ENCODE peak calls at places on chromosomes 16 and 17, in ten cellular contexts. One of them, this sample, is unnamed.

GRCh38 chr16:57111420-57111819 is 19.0 kb downstream of the CPNE2 start:
- DNase-seq in astrocyte of the spinal cord: no peak
- DNase-seq in AG09319: no peak
- DNase-seq in testis: no peak
- DNase-seq in fibroblast of pulmonary artery: no peak
- DNase-seq in WTC11: no peak
- DNase-seq in tibial artery: no peak
- DNase-seq in progenitor cell of endocrine pancreas: no peak
- DNase-seq in neural progenitor cell: no peak
- DNase-seq in psoas muscle: no peak
- DNase-seq in this sample: no peak

GRCh38 chr17:13597723-13598347 is 3.9 kb downstream of the HS3ST3A1 start:
- DNase-seq in astrocyte of the spinal cord: peak; percentile 78
- DNase-seq in AG09319: peak; percentile 42
- DNase-seq in testis: peak; percentile 65
- DNase-seq in fibroblast of pulmonary artery: peak; percentile 74
- DNase-seq in WTC11: peak; percentile 19
- DNase-seq in tibial artery: no peak
- DNase-seq in progenitor cell of endocrine pancreas: no peak
- DNase-seq in neural progenitor cell: peak; percentile 65
- DNase-seq in psoas muscle: no peak
- DNase-seq in this sample: peak; percentile 21

GRCh38 chr16:73171901-73172619 is 124.1 kb upstream of the ZFHX3 start:
- DNase-seq in astrocyte of the spinal cord: no peak
- DNase-seq in AG09319: no peak
- DNase-seq in testis: no peak
- DNase-seq in fibroblast of pulmonary artery: no peak
- DNase-seq in WTC11: no peak
- DNase-seq in tibial artery: no peak
- DNase-seq in progenitor cell of endocrine pancreas: no peak
- DNase-seq in neural progenitor cell: no peak
- DNase-seq in psoas muscle: no peak
- DNase-seq in this sample: no peak

GRCh38 chr16:66240088-66240487 is 126.4 kb upstream of the CDH5 start:
- DNase-seq in astrocyte of the spinal cord: no peak
- DNase-seq in AG09319: no peak
- DNase-seq in testis: no peak
- DNase-seq in fibroblast of pulmonary artery: no peak
- DNase-seq in WTC11: no peak
- DNase-seq in tibial artery: no peak
- DNase-seq in progenitor cell of endocrine pancreas: no peak
- DNase-seq in neural progenitor cell: no peak
- DNase-seq in psoas muscle: no peak
- DNase-seq in this sample: no peak

GRCh38 chr16:68739964-68740627 is 3.0 kb downstream of the CDH1 start:
- DNase-seq in astrocyte of the spinal cord: no peak
- DNase-seq in AG09319: no peak
- DNase-seq in testis: no peak
- DNase-seq in fibroblast of pulmonary artery: no peak
- DNase-seq in WTC11: no peak
- DNase-seq in tibial artery: no peak
- DNase-seq in progenitor cell of endocrine pancreas: no peak
- DNase-seq in neural progenitor cell: no peak
- DNase-seq in psoas muscle: no peak
- DNase-seq in this sample: no peak

GRCh38 chr16:55569025-55569424 is 2.5 kb downstream of the CAPNS2 start:
- DNase-seq in astrocyte of the spinal cord: peak; percentile 59
- DNase-seq in AG09319: no peak
- DNase-seq in testis: no peak
- DNase-seq in fibroblast of pulmonary artery: peak; percentile 64
- DNase-seq in WTC11: no peak
- DNase-seq in tibial artery: no peak
- DNase-seq in progenitor cell of endocrine pancreas: no peak
- DNase-seq in neural progenitor cell: no peak
- DNase-seq in psoas muscle: no peak
- DNase-seq in this sample: no peak

GRCh38 chr16:48499822-48500440 is 110.0 kb downstream of the N4BP1 start:
- DNase-seq in astrocyte of the spinal cord: peak; percentile 93
- DNase-seq in AG09319: peak; percentile 75
- DNase-seq in testis: peak; percentile 72
- DNase-seq in fibroblast of pulmonary artery: peak; percentile 97
- DNase-seq in WTC11: no peak
- DNase-seq in tibial artery: peak; percentile 60
- DNase-seq in progenitor cell of endocrine pancreas: no peak
- DNase-seq in neural progenitor cell: no peak
- DNase-seq in psoas muscle: no peak
- DNase-seq in this sample: peak; percentile 33

GRCh38 chr17:15882058-15882720 is 62.7 kb upstream of the ADORA2B start:
- DNase-seq in astrocyte of the spinal cord: no peak
- DNase-seq in AG09319: no peak
- DNase-seq in testis: no peak
- DNase-seq in fibroblast of pulmonary artery: no peak
- DNase-seq in WTC11: peak; percentile 58
- DNase-seq in tibial artery: no peak
- DNase-seq in progenitor cell of endocrine pancreas: no peak
- DNase-seq in neural progenitor cell: peak; percentile 45
- DNase-seq in psoas muscle: no peak
- DNase-seq in this sample: no peak

DNA sequence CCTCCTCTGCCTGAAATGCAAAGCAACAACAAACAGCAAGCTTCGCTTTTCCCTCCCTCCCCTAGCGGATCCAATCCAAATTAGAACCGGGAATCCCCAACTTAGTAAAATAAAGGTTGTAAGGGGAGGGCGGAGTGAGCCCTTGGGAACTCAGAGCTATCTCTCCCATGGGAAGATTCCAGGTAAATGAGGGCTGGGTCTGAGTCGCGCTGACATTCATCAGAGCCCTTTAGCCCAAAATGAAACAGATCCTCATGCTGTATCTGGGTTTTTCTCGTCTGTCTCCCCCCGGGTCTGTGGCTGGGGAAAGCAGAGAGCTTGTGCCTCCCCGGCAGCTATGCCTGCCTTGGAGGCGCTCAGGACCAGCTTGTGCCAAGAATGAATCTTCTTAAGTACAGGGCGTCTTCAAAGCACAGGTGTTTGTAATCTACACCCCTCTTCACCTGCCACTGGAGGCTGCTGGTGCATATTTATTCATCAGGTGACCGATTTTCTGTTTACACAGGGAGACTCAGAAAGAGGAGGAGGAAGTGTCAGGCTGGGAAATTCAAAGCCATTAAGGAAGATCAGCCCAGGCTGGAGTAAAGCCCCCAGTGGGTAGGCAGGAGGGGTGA is 55.0 kb upstream of the GSE1 start:
- DNase-seq in astrocyte of the spinal cord: no peak
- DNase-seq in AG09319: no peak
- DNase-seq in testis: no peak
- DNase-seq in fibroblast of pulmonary artery: no peak
- DNase-seq in WTC11: no peak
- DNase-seq in tibial artery: no peak
- DNase-seq in progenitor cell of endocrine pancreas: no peak
- DNase-seq in neural progenitor cell: no peak
- DNase-seq in psoas muscle: no peak
- DNase-seq in this sample: peak; percentile 55
- TF ChIP-seq CTCF in astrocyte of the spinal cord: no peak
- TF ChIP-seq CTCF in AG09319: no peak
- TF ChIP-seq CTCF in testis: no peak
- TF ChIP-seq CTCF in fibroblast of pulmonary artery: no peak
- TF ChIP-seq CTCF in WTC11: no peak
- TF ChIP-seq CTCF in tibial artery: no peak
- TF ChIP-seq CTCF in progenitor cell of endocrine pancreas: peak; percentile 4
- TF ChIP-seq CTCF in neural progenitor cell: no peak
- TF ChIP-seq CTCF in psoas muscle: no peak
- TF ChIP-seq CTCF in this sample: no peak

DNA sequence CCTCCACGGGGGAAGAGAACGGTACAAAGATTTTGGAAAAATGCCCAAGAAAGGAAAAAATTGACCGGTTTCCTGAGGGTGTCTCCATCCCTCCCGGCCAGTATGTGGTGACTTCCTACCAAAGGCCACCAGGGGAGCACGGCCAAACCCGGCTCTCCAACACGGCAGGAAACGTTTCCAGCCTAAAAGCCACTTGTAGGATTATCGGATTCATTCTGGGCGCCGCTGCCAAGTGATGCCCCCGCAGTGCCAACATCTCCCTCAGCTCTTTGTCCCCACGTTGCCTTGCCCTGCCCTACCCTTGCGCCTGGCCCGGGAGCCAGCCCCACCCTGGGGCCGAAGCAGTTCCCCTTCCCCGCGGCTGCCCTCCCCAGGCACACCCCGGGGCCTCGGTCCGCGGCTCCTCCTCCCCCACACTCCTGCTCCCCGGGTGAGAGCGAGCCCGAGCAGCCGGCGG is 713 bp downstream of the CRK start:
- DNase-seq in astrocyte of the spinal cord: peak; percentile 67
- DNase-seq in AG09319: peak; percentile 30
- DNase-seq in testis: peak; percentile 67
- DNase-seq in fibroblast of pulmonary artery: peak; percentile 77
- DNase-seq in WTC11: peak; percentile 65
- DNase-seq in tibial artery: peak; percentile 73
- DNase-seq in progenitor cell of endocrine pancreas: peak; percentile 22
- DNase-seq in neural progenitor cell: peak; percentile 82
- DNase-seq in psoas muscle: peak; percentile 78
- DNase-seq in this sample: peak; percentile 64
- TF ChIP-seq CTCF in astrocyte of the spinal cord: peak; percentile 74
- TF ChIP-seq CTCF in AG09319: peak; percentile 66
- TF ChIP-seq CTCF in testis: peak; percentile 80
- TF ChIP-seq CTCF in fibroblast of pulmonary artery: peak; percentile 68
- TF ChIP-seq CTCF in WTC11: peak; percentile 19
- TF ChIP-seq CTCF in tibial artery: peak; percentile 81
- TF ChIP-seq CTCF in progenitor cell of endocrine pancreas: peak; percentile 64
- TF ChIP-seq CTCF in neural progenitor cell: peak; percentile 61
- TF ChIP-seq CTCF in psoas muscle: peak; percentile 68
- TF ChIP-seq CTCF in this sample: peak; percentile 59

GRCh38 chr16:71425746-71426068 is 16.1 kb downstream of the TLE7 start:
- DNase-seq in astrocyte of the spinal cord: no peak
- DNase-seq in AG09319: no peak
- DNase-seq in testis: peak; percentile 28
- DNase-seq in fibroblast of pulmonary artery: no peak
- DNase-seq in WTC11: no peak
- DNase-seq in tibial artery: no peak
- DNase-seq in progenitor cell of endocrine pancreas: no peak
- DNase-seq in neural progenitor cell: no peak
- DNase-seq in psoas muscle: no peak
- DNase-seq in this sample: no peak

GRCh38 chr16:71423016-71423415 is 18.8 kb downstream of the TLE7 start:
- DNase-seq in astrocyte of the spinal cord: no peak
- DNase-seq in AG09319: no peak
- DNase-seq in testis: no peak
- DNase-seq in fibroblast of pulmonary artery: no peak
- DNase-seq in WTC11: no peak
- DNase-seq in tibial artery: no peak
- DNase-seq in progenitor cell of endocrine pancreas: no peak
- DNase-seq in neural progenitor cell: no peak
- DNase-seq in psoas muscle: no peak
- DNase-seq in this sample: no peak

GRCh38 chr16:71424626-71425025 is 17.2 kb downstream of the TLE7 start:
- DNase-seq in astrocyte of the spinal cord: no peak
- DNase-seq in AG09319: no peak
- DNase-seq in testis: no peak
- DNase-seq in fibroblast of pulmonary artery: no peak
- DNase-seq in WTC11: no peak
- DNase-seq in tibial artery: no peak
- DNase-seq in progenitor cell of endocrine pancreas: no peak
- DNase-seq in neural progenitor cell: no peak
- DNase-seq in psoas muscle: no peak
- DNase-seq in this sample: no peak

GRCh38 chr16:71423865-71424264 is 18.0 kb downstream of the TLE7 start:
- DNase-seq in astrocyte of the spinal cord: no peak
- DNase-seq in AG09319: no peak
- DNase-seq in testis: peak; percentile 5
- DNase-seq in fibroblast of pulmonary artery: no peak
- DNase-seq in WTC11: no peak
- DNase-seq in tibial artery: no peak
- DNase-seq in progenitor cell of endocrine pancreas: no peak
- DNase-seq in neural progenitor cell: no peak
- DNase-seq in psoas muscle: no peak
- DNase-seq in this sample: no peak

DNA sequence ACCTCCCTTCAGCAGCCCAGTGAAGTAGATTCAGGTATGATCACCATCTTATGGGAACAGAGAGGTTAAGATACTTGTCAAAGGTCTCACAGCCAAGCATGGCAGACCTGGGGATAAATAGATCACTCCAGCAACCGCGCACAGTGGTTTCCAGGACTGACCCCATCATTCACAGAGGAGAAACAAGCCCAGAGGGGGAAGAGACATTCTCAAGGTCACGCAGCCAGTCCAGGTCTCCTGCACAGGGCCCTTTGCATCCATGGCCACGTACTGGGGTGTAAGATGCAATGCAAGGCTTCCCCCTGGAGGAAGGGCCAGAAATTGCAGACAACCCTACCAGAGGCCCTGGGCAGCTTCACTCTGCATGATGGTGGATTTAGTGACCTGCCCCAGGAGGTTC is 19.9 kb downstream of the TLE7 start:
- DNase-seq in astrocyte of the spinal cord: no peak
- DNase-seq in AG09319: no peak
- DNase-seq in testis: no peak
- DNase-seq in fibroblast of pulmonary artery: no peak
- DNase-seq in WTC11: peak; percentile 75
- DNase-seq in tibial artery: no peak
- DNase-seq in progenitor cell of endocrine pancreas: no peak
- DNase-seq in neural progenitor cell: peak; percentile 49
- DNase-seq in psoas muscle: no peak
- DNase-seq in this sample: peak; percentile 35
- TF ChIP-seq CTCF in astrocyte of the spinal cord: peak; percentile 29
- TF ChIP-seq CTCF in AG09319: peak; percentile 14
- TF ChIP-seq CTCF in testis: no peak
- TF ChIP-seq CTCF in fibroblast of pulmonary artery: peak; percentile 33
- TF ChIP-seq CTCF in WTC11: peak; percentile 70
- TF ChIP-seq CTCF in tibial artery: no peak
- TF ChIP-seq CTCF in progenitor cell of endocrine pancreas: peak; percentile 39
- TF ChIP-seq CTCF in neural progenitor cell: peak; percentile 52
- TF ChIP-seq CTCF in psoas muscle: no peak
- TF ChIP-seq CTCF in this sample: no peak

GRCh38 chr17:40351185-40352043 is 13.1 kb downstream of the GJD3 start:
- DNase-seq in astrocyte of the spinal cord: no peak
- DNase-seq in AG09319: no peak
- DNase-seq in testis: no peak
- DNase-seq in fibroblast of pulmonary artery: no peak
- DNase-seq in WTC11: no peak
- DNase-seq in tibial artery: no peak
- DNase-seq in progenitor cell of endocrine pancreas: no peak
- DNase-seq in neural progenitor cell: peak; percentile 53
- DNase-seq in psoas muscle: no peak
- DNase-seq in this sample: no peak

GRCh38 chr17:40348136-40348504 is 16.4 kb downstream of the GJD3 start:
- DNase-seq in astrocyte of the spinal cord: no peak
- DNase-seq in AG09319: no peak
- DNase-seq in testis: no peak
- DNase-seq in fibroblast of pulmonary artery: no peak
- DNase-seq in WTC11: no peak
- DNase-seq in tibial artery: no peak
- DNase-seq in progenitor cell of endocrine pancreas: no peak
- DNase-seq in neural progenitor cell: no peak
- DNase-seq in psoas muscle: no peak
- DNase-seq in this sample: no peak

GRCh38 chr17:40350410-40351184 is 13.9 kb downstream of the GJD3 start:
- DNase-seq in astrocyte of the spinal cord: no peak
- DNase-seq in AG09319: no peak
- DNase-seq in testis: no peak
- DNase-seq in fibroblast of pulmonary artery: peak; percentile 69
- DNase-seq in WTC11: no peak
- DNase-seq in tibial artery: no peak
- DNase-seq in progenitor cell of endocrine pancreas: peak; percentile 62
- DNase-seq in neural progenitor cell: peak; percentile 90
- DNase-seq in psoas muscle: no peak
- DNase-seq in this sample: no peak

GRCh38 chr17:40348562-40349476 is 15.7 kb downstream of the GJD3 start:
- DNase-seq in astrocyte of the spinal cord: no peak
- DNase-seq in AG09319: no peak
- DNase-seq in testis: no peak
- DNase-seq in fibroblast of pulmonary artery: no peak
- DNase-seq in WTC11: no peak
- DNase-seq in tibial artery: peak; percentile 67
- DNase-seq in progenitor cell of endocrine pancreas: no peak
- DNase-seq in neural progenitor cell: no peak
- DNase-seq in psoas muscle: peak; percentile 70
- DNase-seq in this sample: no peak

DNA sequence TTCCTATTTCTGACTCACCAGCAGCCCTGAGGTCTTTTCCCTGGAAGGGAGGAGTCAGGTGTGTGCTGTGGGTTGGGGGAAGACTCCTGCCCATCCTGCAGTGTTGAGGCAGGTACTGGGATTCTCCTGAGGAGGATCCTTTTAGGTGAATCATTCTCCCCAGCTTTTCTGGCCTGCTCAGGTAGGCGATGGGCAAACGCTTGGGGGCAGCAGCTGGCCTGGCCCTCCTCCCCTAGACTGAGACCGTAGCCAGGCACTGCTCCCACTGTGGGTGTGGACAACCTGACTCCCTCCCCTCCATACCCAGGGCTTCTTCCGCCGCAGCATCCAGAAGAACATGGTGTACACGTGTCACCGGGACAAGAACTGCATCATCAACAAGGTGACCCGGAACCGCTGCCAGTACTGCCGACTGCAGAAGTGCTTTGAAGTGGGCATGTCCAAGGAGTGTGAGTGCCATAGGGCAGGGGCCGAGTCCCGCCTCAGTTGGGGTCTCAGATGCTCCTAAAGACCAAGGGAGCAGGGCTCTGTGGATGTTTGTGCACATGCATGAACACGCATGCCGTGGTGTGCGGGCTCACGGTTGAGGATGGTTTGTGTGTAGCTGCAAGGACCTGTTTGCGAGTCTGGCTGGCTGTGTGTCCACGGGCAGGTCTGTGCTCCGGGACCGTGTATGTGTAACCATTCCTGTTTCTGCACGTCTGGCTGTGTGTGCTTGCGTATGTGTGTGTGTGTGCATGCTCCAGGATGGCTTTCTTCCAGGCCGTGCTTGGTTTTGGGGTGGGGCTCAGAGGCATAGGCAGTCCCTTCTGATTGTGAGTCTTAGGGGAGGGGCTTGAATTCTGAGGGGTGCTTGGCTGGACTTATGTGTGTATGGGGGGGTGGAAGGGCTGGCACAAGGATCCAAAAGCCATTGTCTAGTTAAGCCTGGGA is 14.8 kb downstream of the GJD3 start:
- DNase-seq in astrocyte of the spinal cord: no peak
- DNase-seq in AG09319: no peak
- DNase-seq in testis: no peak
- DNase-seq in fibroblast of pulmonary artery: peak; percentile 62
- DNase-seq in WTC11: no peak
- DNase-seq in tibial artery: no peak
- DNase-seq in progenitor cell of endocrine pancreas: no peak
- DNase-seq in neural progenitor cell: no peak
- DNase-seq in psoas muscle: peak; percentile 44
- DNase-seq in this sample: peak; percentile 96
- TF ChIP-seq CTCF in astrocyte of the spinal cord: no peak
- TF ChIP-seq CTCF in AG09319: no peak
- TF ChIP-seq CTCF in testis: no peak
- TF ChIP-seq CTCF in fibroblast of pulmonary artery: no peak
- TF ChIP-seq CTCF in WTC11: no peak
- TF ChIP-seq CTCF in tibial artery: no peak
- TF ChIP-seq CTCF in progenitor cell of endocrine pancreas: no peak
- TF ChIP-seq CTCF in neural progenitor cell: no peak
- TF ChIP-seq CTCF in psoas muscle: no peak
- TF ChIP-seq CTCF in this sample: no peak

This sample was measured in RWPE1.